ENCODE peak calls at places on chromosome 4, in five cellular contexts. One of them, this sample, is unnamed.

GRCh38 chr4:11597506-11597905 is 168.8 kb upstream of the HS3ST1 start:
- DNase-seq in spleen: no peak
- DNase-seq in sigmoid colon: no peak
- DNase-seq in suprapubic skin: no peak
- DNase-seq in H1: no peak
- DNase-seq in this sample: no peak

GRCh38 chr4:137531121-137531520 is 1.2 kb downstream of the PCDH18 start:
- DNase-seq in spleen: no peak
- DNase-seq in sigmoid colon: no peak
- DNase-seq in suprapubic skin: no peak
- DNase-seq in H1: no peak
- DNase-seq in this sample: no peak

GRCh38 chr4:1382776-1383727 is 23.2 kb downstream of the NKX1-1 start:
- DNase-seq in spleen: peak
- DNase-seq in sigmoid colon: peak
- DNase-seq in suprapubic skin: peak
- DNase-seq in H1: no peak
- DNase-seq in this sample: no peak

GRCh38 chr4:44522761-44523445 is 74.3 kb upstream of the KCTD8 start:
- DNase-seq in spleen: no peak
- DNase-seq in sigmoid colon: no peak
- DNase-seq in suprapubic skin: no peak
- DNase-seq in H1: no peak
- DNase-seq in this sample: no peak

GRCh38 chr4:168496834-168497233 is at the start of gene PALLD:
- DNase-seq in spleen: no peak
- DNase-seq in sigmoid colon: no peak
- DNase-seq in suprapubic skin: no peak
- DNase-seq in H1: no peak
- DNase-seq in this sample: no peak

GRCh38 chr4:126799971-126800722 is 832.6 kb upstream of the INTU start:
- DNase-seq in spleen: no peak
- DNase-seq in sigmoid colon: no peak
- DNase-seq in suprapubic skin: no peak
- DNase-seq in H1: no peak
- DNase-seq in this sample: no peak

GRCh38 chr4:119729815-119730643 is 101.4 kb upstream of the PDE5A start:
- DNase-seq in spleen: no peak
- DNase-seq in sigmoid colon: no peak
- DNase-seq in suprapubic skin: no peak
- DNase-seq in H1: no peak
- DNase-seq in this sample: peak

GRCh38 chr4:118814054-118814453 is 21.9 kb downstream of the SEC24D start:
- DNase-seq in spleen: no peak
- DNase-seq in sigmoid colon: no peak
- DNase-seq in suprapubic skin: no peak
- DNase-seq in H1: no peak
- DNase-seq in this sample: no peak

GRCh38 chr4:39476181-39476873 is 17.5 kb downstream of the LIAS start:
- DNase-seq in spleen: no peak
- DNase-seq in sigmoid colon: no peak
- DNase-seq in suprapubic skin: no peak
- DNase-seq in H1: no peak
- DNase-seq in this sample: no peak

GRCh38 chr4:11470709-11471441 is 42.2 kb upstream of the HS3ST1 start:
- DNase-seq in spleen: no peak
- DNase-seq in sigmoid colon: no peak
- DNase-seq in suprapubic skin: no peak
- DNase-seq in H1: no peak
- DNase-seq in this sample: no peak

GRCh38 chr4:52751349-52751911 is at the start of gene ERVMER34-1:
- DNase-seq in spleen: no peak
- DNase-seq in sigmoid colon: peak
- DNase-seq in suprapubic skin: peak
- DNase-seq in H1: peak
- DNase-seq in this sample: peak

DNA sequence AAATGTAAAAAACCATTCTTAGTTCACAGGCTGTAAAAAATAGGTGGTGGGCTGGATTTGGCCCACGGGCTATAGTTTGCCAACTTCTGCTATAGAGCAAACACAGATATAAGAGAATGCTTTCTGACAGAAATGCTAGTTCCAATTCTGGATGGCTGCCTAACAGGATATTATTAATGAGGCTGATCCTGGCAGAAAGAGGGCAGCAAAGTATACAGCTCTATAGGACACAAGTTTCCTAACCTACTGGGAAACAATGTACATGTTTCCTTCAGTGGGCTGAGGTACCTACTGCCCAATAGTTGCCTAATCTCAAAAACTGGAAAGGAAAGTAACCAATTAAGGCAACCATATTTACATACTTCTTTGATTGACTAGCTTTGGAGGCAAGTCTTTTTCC is 58.2 kb upstream of the UCP1 start:
- DNase-seq in spleen: no peak
- DNase-seq in sigmoid colon: no peak
- DNase-seq in suprapubic skin: no peak
- DNase-seq in H1: no peak
- DNase-seq in this sample: no peak
- TF ChIP-seq CTCF in spleen: no peak
- TF ChIP-seq CTCF in sigmoid colon: no peak
- TF ChIP-seq CTCF in suprapubic skin: no peak
- TF ChIP-seq CTCF in H1: no peak
- TF ChIP-seq CTCF in this sample: no peak

GRCh38 chr4:89285735-89286134 is 21.9 kb downstream of the GPRIN3 start:
- DNase-seq in spleen: no peak
- DNase-seq in sigmoid colon: no peak
- DNase-seq in suprapubic skin: no peak
- DNase-seq in H1: no peak
- DNase-seq in this sample: no peak
- TF ChIP-seq POLR2AphosphoS5 in spleen: no peak
- TF ChIP-seq POLR2AphosphoS5 in sigmoid colon: no peak
- TF ChIP-seq POLR2AphosphoS5 in suprapubic skin: no peak
- TF ChIP-seq POLR2AphosphoS5 in H1: no peak
- TF ChIP-seq POLR2AphosphoS5 in this sample: no peak

DNA sequence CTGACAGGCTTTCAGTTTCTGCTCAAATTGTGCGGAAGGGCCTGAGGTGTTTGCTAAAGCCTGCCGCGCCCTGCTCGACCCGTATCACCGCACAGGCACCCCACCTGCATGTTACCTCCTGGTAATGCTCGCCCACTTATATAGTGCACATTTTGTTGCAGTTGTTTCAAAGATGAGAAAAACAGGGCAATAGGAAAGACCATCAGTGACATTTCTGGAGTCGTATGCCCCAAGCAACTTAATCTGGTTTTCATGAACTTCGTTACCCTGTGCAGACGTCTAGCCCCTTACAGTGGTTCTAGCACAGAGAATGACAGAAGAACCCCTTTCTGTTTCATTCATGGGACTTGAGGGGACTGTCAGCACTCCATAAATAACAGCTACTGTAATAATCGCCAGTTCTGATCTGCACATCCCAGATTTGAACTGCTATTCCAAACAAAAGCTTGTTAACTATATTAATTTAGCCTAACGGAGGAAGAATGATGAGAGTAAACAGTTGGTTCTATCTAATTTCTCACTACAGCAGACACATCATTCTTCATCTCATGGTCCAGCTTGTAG is 940 bp upstream of the DCTD start:
- DNase-seq in spleen: no peak
- DNase-seq in sigmoid colon: no peak
- DNase-seq in suprapubic skin: no peak
- DNase-seq in H1: no peak
- DNase-seq in this sample: no peak
- TF ChIP-seq CTCF in spleen: no peak
- TF ChIP-seq CTCF in sigmoid colon: no peak
- TF ChIP-seq CTCF in suprapubic skin: no peak
- TF ChIP-seq CTCF in H1: no peak
- TF ChIP-seq CTCF in this sample: no peak

DNA sequence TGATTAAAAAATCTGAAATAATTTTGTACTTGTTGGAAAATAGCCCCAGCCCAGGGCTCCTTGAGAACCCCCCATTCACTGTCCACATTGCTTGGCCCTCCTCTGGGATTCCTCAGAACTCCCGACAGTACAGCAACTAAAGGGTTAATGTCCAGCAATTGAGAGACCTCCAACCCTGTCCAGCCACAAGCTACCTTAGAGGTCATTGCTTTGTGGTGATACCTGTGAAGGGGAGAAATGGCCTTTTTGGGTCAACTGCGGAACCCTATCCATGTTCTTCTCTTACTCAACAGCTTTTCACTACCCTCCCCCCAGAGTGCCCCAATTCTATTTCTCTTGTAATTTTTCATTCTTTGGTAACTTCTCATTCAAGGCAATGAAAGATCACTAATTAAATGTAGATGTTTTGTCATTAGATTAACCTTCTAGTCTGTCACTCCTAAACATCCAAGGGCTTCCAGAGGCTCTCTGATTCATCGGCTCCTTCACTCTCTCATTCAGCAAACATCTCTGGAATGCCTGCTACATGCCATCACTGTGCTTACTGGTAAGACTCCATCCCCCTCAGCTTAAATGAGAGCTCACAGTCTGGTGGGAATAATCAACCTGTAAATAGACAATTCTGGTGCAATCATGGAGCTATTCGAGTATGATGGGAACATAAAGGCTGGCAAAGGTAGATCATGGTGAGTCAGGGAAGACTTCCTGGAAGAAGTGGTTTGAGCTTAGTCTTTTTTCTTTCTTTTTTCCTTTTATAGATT is 241.4 kb upstream of the PGRMC2 start:
- DNase-seq in spleen: no peak
- DNase-seq in sigmoid colon: no peak
- DNase-seq in suprapubic skin: no peak
- DNase-seq in H1: no peak
- DNase-seq in this sample: no peak
- TF ChIP-seq POLR2AphosphoS5 in spleen: no peak
- TF ChIP-seq POLR2AphosphoS5 in sigmoid colon: no peak
- TF ChIP-seq POLR2AphosphoS5 in suprapubic skin: no peak
- TF ChIP-seq POLR2AphosphoS5 in H1: no peak
- TF ChIP-seq POLR2AphosphoS5 in this sample: peak

DNA sequence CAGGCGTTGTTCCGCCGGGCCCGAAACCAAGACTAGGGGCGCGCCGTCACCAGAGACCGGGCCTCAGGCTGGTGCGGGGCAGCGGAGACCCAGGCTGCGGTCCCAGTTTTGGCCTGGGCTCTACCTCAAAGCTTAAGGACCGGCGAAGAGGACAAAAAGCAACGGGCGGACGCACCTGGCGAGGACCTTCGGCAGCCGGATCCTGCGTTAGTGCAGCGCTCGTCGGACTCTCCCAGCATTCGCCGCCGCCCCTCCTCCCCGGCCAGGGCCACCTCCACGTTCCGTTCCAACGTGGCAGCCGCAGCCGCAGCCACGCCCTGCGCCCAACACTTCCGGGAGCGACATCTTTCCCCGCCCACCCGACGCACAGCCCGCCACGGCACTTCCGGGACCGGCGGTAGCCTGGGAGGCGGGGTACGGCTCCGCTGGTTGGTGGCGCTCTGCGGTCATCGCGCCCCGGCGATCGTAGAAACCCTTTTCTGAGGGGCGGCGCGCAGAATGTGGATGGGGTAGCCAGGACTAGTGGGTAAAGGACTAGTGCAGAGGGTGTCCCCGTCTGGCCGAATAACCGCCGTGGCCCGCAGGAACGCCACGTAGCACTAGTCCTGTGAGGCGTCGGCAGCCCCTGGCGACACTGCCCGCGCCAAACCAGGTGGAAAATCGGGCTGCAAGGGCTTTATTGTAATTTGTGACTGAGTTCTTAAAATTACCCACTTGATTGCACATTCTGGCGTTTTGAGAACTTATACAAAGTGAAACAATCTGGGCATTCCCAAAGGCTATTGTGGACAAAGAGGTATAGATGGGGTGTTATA is at the start of gene SEC31A:
- DNase-seq in spleen: peak
- DNase-seq in sigmoid colon: peak
- DNase-seq in suprapubic skin: peak
- DNase-seq in H1: peak
- DNase-seq in this sample: peak
- TF ChIP-seq CTCF in spleen: no peak
- TF ChIP-seq CTCF in sigmoid colon: no peak
- TF ChIP-seq CTCF in suprapubic skin: no peak
- TF ChIP-seq CTCF in H1: no peak
- TF ChIP-seq CTCF in this sample: no peak

DNA sequence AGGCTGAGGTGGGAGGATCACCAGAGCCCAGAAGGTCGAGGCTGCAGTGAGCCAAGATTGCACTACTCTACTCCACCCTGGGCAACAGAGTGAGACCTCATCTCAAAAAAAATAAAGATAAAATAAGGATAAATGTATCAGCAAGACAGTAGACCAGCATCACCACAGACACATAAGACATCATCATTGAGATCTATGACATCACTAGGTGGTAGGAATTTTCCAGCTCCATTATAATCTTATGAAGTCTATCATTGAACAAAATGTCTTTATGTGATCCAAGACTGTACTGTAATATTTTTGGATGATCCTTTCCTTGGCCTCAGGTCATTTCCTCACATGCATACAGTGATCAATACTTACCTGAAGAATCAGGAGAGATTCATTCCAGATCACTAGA is 8.3 kb upstream of the FAM200B start:
- DNase-seq in spleen: no peak
- DNase-seq in sigmoid colon: no peak
- DNase-seq in suprapubic skin: no peak
- DNase-seq in H1: no peak
- DNase-seq in this sample: no peak
- TF ChIP-seq POLR2AphosphoS5 in spleen: no peak
- TF ChIP-seq POLR2AphosphoS5 in sigmoid colon: no peak
- TF ChIP-seq POLR2AphosphoS5 in suprapubic skin: no peak
- TF ChIP-seq POLR2AphosphoS5 in H1: no peak
- TF ChIP-seq POLR2AphosphoS5 in this sample: no peak